ENCODE peak calls at places on chromosome 12, in seven cellular contexts. E is activated B cell treated with CpG ODN at 0.5 μM for 24 hours; N is Calu3; D is stimulated activated CD4-positive, alpha-beta T cell treated with anti-CD3 and anti-CD28 coated beads, Interleukin-4, amount 100 ng/mL, for 1 hour; J is foreskin fibroblast; O is NCI-H774; H is aorta. C is an unnamed sample.

GRCh38 chr12:50174971-50175715 is 8.0 kb upstream of the CERS5 start:
- DNase-seq in N (peak), D (no peak), O (peak), H (no peak), E (no peak), J (peak), C (no peak)

GRCh38 chr12:103547929-103548328 is 39.1 kb upstream of the STAB2 start:
- DNase-seq in E (no peak), O (peak), D (no peak), H (no peak), J (no peak), N (no peak), C (no peak)

GRCh38 chr12:121996945-121997612 is 24.6 kb upstream of the BCL7A start:
- DNase-seq in J (peak), E (no peak), N (no peak), H (no peak), O (no peak), D (no peak), C (no peak)

GRCh38 chr12:59164991-59165718 is 244.9 kb upstream of the LRIG3 start:
- DNase-seq in N (peak), O (no peak), D (no peak), E (no peak), J (peak), H (no peak), C (no peak)

GRCh38 chr12:75825686-75826085 is 205.9 kb downstream of the PHLDA1 start:
- DNase-seq in O (no peak), N (peak), H (no peak), D (no peak), E (no peak), J (peak), C (no peak)

GRCh38 chr12:95116341-95116740 is 42.9 kb upstream of the NR2C1 start:
- DNase-seq in O (no peak), N (no peak), D (no peak), J (peak), H (no peak), E (no peak), C (no peak)

GRCh38 chr12:67981236-67982164 is 7.7 kb upstream of the IFNG-AS1 start:
- DNase-seq in J (peak), D (no peak), O (no peak), N (no peak), H (no peak), E (no peak), C (no peak)

GRCh38 chr12:26723379-26724308 is 109.3 kb downstream of the ITPR2 start:
- DNase-seq in J (peak), D (no peak), E (no peak), N (no peak), O (no peak), H (no peak), C (no peak)

GRCh38 chr12:118853634-118854033 is 127.7 kb upstream of the SRRM4 start:
- DNase-seq in O (no peak), H (no peak), E (no peak), J (no peak), N (no peak), D (no peak), C (no peak)

GRCh38 chr12:334114-334513 is 55.0 kb downstream of the KDM5A start:
- DNase-seq in J (no peak), H (no peak), E (no peak), O (no peak), D (no peak), N (no peak), C (no peak)

GRCh38 chr12:104604070-104604994 is 147.6 kb downstream of the CHST11 start:
- DNase-seq in H (peak), J (peak), E (no peak), D (peak), N (peak), O (no peak), C (no peak)

GRCh38 chr12:45713108-45713507 is 16.4 kb upstream of the ARID2 start:
- DNase-seq in D (no peak), E (no peak), N (no peak), H (no peak), O (no peak), J (peak), C (no peak)

GRCh38 chr12:65881965-65882413 is 57.7 kb downstream of the HMGA2 start:
- DNase-seq in O (no peak), J (peak), E (no peak), H (peak), N (no peak), D (no peak), C (no peak)

GRCh38 chr12:92719674-92720073 is 16.9 kb downstream of the PLEKHG7 start:
- DNase-seq in O (no peak), H (no peak), D (no peak), E (no peak), J (peak), N (no peak), C (no peak)

GRCh38 chr12:58433969-58434368 is 486.3 kb downstream of the LRIG3 start:
- DNase-seq in D (no peak), O (no peak), E (no peak), J (peak), N (peak), H (no peak), C (no peak)

GRCh38 chr12:114687802-114688201 is 3.8 kb upstream of the TBX3 start:
- DNase-seq in E (no peak), D (no peak), O (no peak), N (no peak), H (no peak), J (peak), C (no peak)

GRCh38 chr12:122614839-122615238 is 87.8 kb downstream of the KNTC1 start:
- DNase-seq in H (no peak), O (no peak), D (no peak), N (no peak), J (peak), E (no peak), C (no peak)

GRCh38 chr12:130167537-130167936 is 5.3 kb downstream of the FZD10 start:
- DNase-seq in D (no peak), J (no peak), N (no peak), E (no peak), O (no peak), H (no peak), C (no peak)

GRCh38 chr12:43100231-43100630 is 451.8 kb downstream of the ADAMTS20 start:
- DNase-seq in J (no peak), D (no peak), H (no peak), N (no peak), E (no peak), O (no peak), C (no peak)

GRCh38 chr12:124411291-124411878 is 116.5 kb downstream of the RFLNA start:
- DNase-seq in O (no peak), D (no peak), H (peak), E (no peak), J (peak), N (no peak), C (no peak)

GRCh38 chr12:96257550-96258392 is 63.6 kb downstream of the ELK3 start:
- DNase-seq in J (peak), E (no peak), D (no peak), O (no peak), N (no peak), H (no peak), C (no peak)

GRCh38 chr12:46212108-46212982 is 56.5 kb downstream of the SLC38A1 start:
- DNase-seq in O (no peak), E (no peak), H (no peak), D (no peak), N (no peak), J (peak), C (no peak)

GRCh38 chr12:2853626-2854025 is 3.2 kb downstream of the TEX52 start:
- DNase-seq in H (peak), O (peak), J (peak), D (peak), N (no peak), E (peak), C (no peak)

GRCh38 chr12:82425241-82425640 is 66.9 kb downstream of the METTL25 start:
- DNase-seq in N (no peak), J (peak), E (no peak), H (no peak), D (no peak), O (no peak), C (no peak)

GRCh38 chr12:52298677-52299076 is 7.3 kb upstream of the KRT81 start:
- DNase-seq in J (no peak), H (no peak), D (no peak), O (no peak), N (no peak), E (no peak), C (no peak)

GRCh38 chr12:109949089-109949488 is 47.1 kb downstream of the GIT2 start:
- DNase-seq in E (no peak), N (no peak), O (no peak), D (no peak), J (peak), H (no peak), C (no peak)

GRCh38 chr12:28872654-28873268 is 276.3 kb upstream of the FAR2 start:
- DNase-seq in D (peak), E (no peak), H (no peak), N (peak), J (peak), O (peak), C (no peak)

GRCh38 chr12:12158858-12159257 is 88.1 kb downstream of the BCL2L14 start:
- DNase-seq in D (no peak), J (no peak), O (no peak), N (no peak), H (no peak), E (no peak), C (no peak)

GRCh38 chr12:91182664-91183455 is at the start of gene DCN:
- DNase-seq in J (peak), E (no peak), H (no peak), N (no peak), O (no peak), D (no peak), C (no peak)

GRCh38 chr12:95322335-95322734 is 104.7 kb downstream of the VEZT start:
- DNase-seq in N (no peak), J (peak), H (no peak), D (no peak), E (no peak), O (no peak), C (no peak)

GRCh38 chr12:29957835-29958234 is 174.1 kb upstream of the TMTC1 start:
- DNase-seq in H (no peak), N (no peak), J (peak), D (no peak), E (no peak), O (no peak), C (no peak)

GRCh38 chr12:105773501-105773900 is 365.3 kb downstream of the NUAK1 start:
- DNase-seq in N (no peak), H (no peak), J (no peak), D (no peak), O (no peak), E (no peak), C (no peak)

GRCh38 chr12:123253606-123254459 is 17.8 kb downstream of the CDK2AP1 start:
- DNase-seq in H (peak), E (no peak), O (no peak), J (no peak), N (no peak), D (no peak), C (no peak)

GRCh38 chr12:90899456-90900182 is 55.4 kb downstream of the CCER1 start:
- DNase-seq in H (no peak), E (no peak), N (no peak), J (peak), D (no peak), O (no peak), C (no peak)

C was measured in T follicular helper cell.